ENCODE peak calls at places on chromosome 1, in six cellular contexts. M is HuH-7.5, Y is aorta, K is NAMALWA, G is HS-5, B is foreskin fibroblast. T is an unnamed sample.

GRCh38 chr1:37722181-37723071 is 30.1 kb downstream of the CDCA8 start:
- DNase-seq in Y (no peak), B (no peak), G (no peak), K (no peak), M (no peak), T (no peak)

GRCh38 chr1:17059391-17060128 is 5.7 kb upstream of the SDHB start:
- DNase-seq in G (no peak), Y (peak; percentile 62), B (peak; percentile 86), K (peak; percentile 87), M (peak; percentile 63), T (peak; percentile 30)

GRCh38 chr1:189693140-189693539 is 784.5 kb downstream of the BRINP3 start:
- DNase-seq in M (no peak), G (no peak), B (peak; percentile 6), Y (no peak), K (no peak), T (no peak)

GRCh38 chr1:179550753-179551682 is 24.7 kb downstream of the NPHS2 start:
- DNase-seq in K (no peak), B (peak; percentile 48), M (no peak), G (peak; percentile 50), Y (no peak), T (peak; percentile 26)

GRCh38 chr1:108051625-108052382 is 86.8 kb upstream of the VAV3 start:
- DNase-seq in M (peak; percentile 11), G (no peak), B (peak; percentile 27), Y (no peak), K (no peak), T (no peak)

GRCh38 chr1:16614361-16615252 is 1.2 kb upstream of the NBPF1 start:
- DNase-seq in Y (peak; percentile 39), M (no peak), B (no peak), G (no peak), K (no peak), T (no peak)

GRCh38 chr1:30476476-30476875 is 246.9 kb downstream of the MATN1 start:
- DNase-seq in K (no peak), G (no peak), Y (no peak), B (no peak), M (no peak), T (no peak)

GRCh38 chr1:941588-942383 is 17.3 kb downstream of the NOC2L start:
- DNase-seq in B (peak; percentile 81), Y (peak; percentile 90), G (no peak), M (peak; percentile 96), K (peak; percentile 55), T (no peak)

GRCh38 chr1:168637350-168637991 is 61.1 kb downstream of the XCL1 start:
- DNase-seq in M (no peak), K (peak; percentile 66), Y (no peak), G (no peak), B (peak; percentile 42), T (no peak)

GRCh38 chr1:236002025-236002390 is 62.9 kb downstream of the NID1 start:
- DNase-seq in B (no peak), G (no peak), M (no peak), Y (no peak), K (no peak), T (no peak)

GRCh38 chr1:63693956-63694607 is 79.7 kb upstream of the ROR1 start:
- DNase-seq in Y (no peak), K (peak; percentile 17), G (no peak), M (no peak), B (peak; percentile 41), T (no peak)

GRCh38 chr1:41950820-41951219 is 32.1 kb upstream of the HIVEP3 start:
- DNase-seq in K (no peak), G (no peak), Y (no peak), B (no peak), M (no peak), T (no peak)

GRCh38 chr1:97093742-97094141 is 372.2 kb downstream of the PTBP2 start:
- DNase-seq in K (no peak), B (peak; percentile 53), M (no peak), Y (no peak), G (peak; percentile 26), T (no peak)

GRCh38 chr1:73953186-73953585 is 244.8 kb downstream of the LRRIQ3 start:
- DNase-seq in G (no peak), Y (no peak), M (no peak), K (no peak), B (no peak), T (no peak)

GRCh38 chr1:228337711-228338520 is 68.7 kb downstream of the TRIM11 start:
- DNase-seq in M (no peak), Y (peak; percentile 38), G (no peak), K (no peak), B (no peak), T (no peak)